ENCODE peak calls at places on chromosomes 5 and 9, in seven cellular contexts. E is SK-N-SH, N is GM12878, Y is H1, M is HCT116, P is HepG2, G is K562. A is an unnamed sample.

GRCh38 chr9:91328186-91328585 is 33.5 kb downstream of the AUH start:
- DNase-seq in M (no peak), P (no peak), N (no peak), Y (no peak), G (no peak), E (no peak), A (no peak)

GRCh38 chr5:17192191-17192590 is 25.2 kb upstream of the BASP1 start:
- DNase-seq in M (no peak), E (no peak), Y (no peak), P (no peak), G (no peak), N (no peak), A (no peak)

GRCh38 chr5:131171276-131171815 is 602 bp downstream of the LYRM7 start:
- DNase-seq in Y (no peak), G (no peak), P (peak), N (no peak), M (no peak), E (no peak), A (no peak)

GRCh38 chr5:181037365-181037861 is 2.7 kb upstream of the BTNL9 start:
- DNase-seq in M (peak), G (peak), N (no peak), Y (no peak), P (no peak), E (no peak), A (peak)

GRCh38 chr5:14915291-14915976 is 43.9 kb upstream of the ANKH start:
- DNase-seq in M (no peak), Y (no peak), N (no peak), E (no peak), G (no peak), P (peak), A (no peak)

GRCh38 chr5:141822134-141822533 is 56.1 kb downstream of the PCDH1 start:
- DNase-seq in Y (no peak), N (no peak), M (no peak), E (no peak), G (no peak), P (no peak), A (peak)

GRCh38 chr5:175548899-175549311 is 70.5 kb downstream of the SFXN1 start:
- DNase-seq in Y (no peak), G (no peak), P (no peak), N (no peak), E (no peak), M (no peak), A (no peak)

GRCh38 chr5:62606878-62607277 is 28.3 kb downstream of the LRRC70 start:
- DNase-seq in M (no peak), G (no peak), N (no peak), E (no peak), Y (no peak), P (no peak), A (no peak)

GRCh38 chr9:33125441-33125840 is 41.7 kb downstream of the B4GALT1 start:
- DNase-seq in G (no peak), M (no peak), N (no peak), P (no peak), Y (no peak), E (no peak), A (no peak)

GRCh38 chr9:129897263-129897662 is 62.0 kb downstream of the USP20 start:
- DNase-seq in N (no peak), G (no peak), P (no peak), Y (no peak), M (no peak), E (no peak), A (no peak)

GRCh38 chr5:142630927-142631539 is 54.9 kb downstream of the FGF1 start:
- DNase-seq in E (no peak), N (no peak), G (no peak), Y (no peak), M (no peak), P (no peak), A (no peak)

GRCh38 chr9:94826044-94826443 is 99.5 kb downstream of the AOPEP start:
- DNase-seq in N (no peak), M (no peak), G (no peak), P (no peak), E (no peak), Y (no peak), A (no peak)

GRCh38 chr5:131932235-131932634 is 13.2 kb downstream of the MEIKIN start:
- DNase-seq in N (no peak), Y (peak), E (no peak), M (no peak), P (no peak), G (no peak), A (no peak)

GRCh38 chr5:84821924-84822323 is 437.2 kb upstream of the EDIL3 start:
- DNase-seq in N (no peak), M (no peak), G (no peak), E (no peak), Y (no peak), P (no peak), A (no peak)

GRCh38 chr5:52481851-52482250 is 305.9 kb upstream of the ITGA1 start:
- DNase-seq in N (no peak), Y (no peak), G (no peak), M (no peak), P (no peak), E (no peak), A (no peak)

GRCh38 chr5:180817847-180818246 is 15.2 kb upstream of the MGAT1 start:
- DNase-seq in E (no peak), Y (no peak), M (no peak), N (no peak), P (no peak), G (no peak), A (no peak)

GRCh38 chr5:139389701-139390638 is at the start of gene MZB1:
- DNase-seq in M (no peak), G (no peak), N (peak), P (no peak), Y (no peak), E (no peak), A (no peak)

GRCh38 chr9:79764377-79764776 is 192.6 kb downstream of the TLE4 start:
- DNase-seq in Y (no peak), M (no peak), N (no peak), E (peak), P (no peak), G (no peak), A (peak)

GRCh38 chr9:22813520-22813919 is 366.9 kb downstream of the DMRTA1 start:
- DNase-seq in E (peak), N (no peak), M (no peak), G (no peak), Y (no peak), P (peak), A (peak)

GRCh38 chr9:35538361-35539234 is 48.7 kb downstream of the RUSC2 start:
- DNase-seq in M (no peak), Y (no peak), G (no peak), N (no peak), E (peak), P (no peak), A (no peak)

GRCh38 chr9:91714020-91714721 is 235.9 kb downstream of the ROR2 start:
- DNase-seq in N (no peak), G (peak), M (peak), Y (peak), P (no peak), E (peak), A (no peak)

GRCh38 chr5:41722359-41722950 is 147.8 kb downstream of the OXCT1 start:
- DNase-seq in P (no peak), G (no peak), N (no peak), Y (no peak), E (no peak), M (no peak), A (peak)
- TF ChIP-seq JUND in P (no peak), G (no peak), N (no peak), Y (no peak), E (no peak), M (no peak), A (no peak)

GRCh38 chr5:179486596-179487051 is 63.7 kb upstream of the RUFY1 start:
- DNase-seq in N (no peak), E (no peak), G (no peak), Y (no peak), M (no peak), P (no peak), A (no peak)
- TF ChIP-seq JUND in N (no peak), E (no peak), G (no peak), Y (no peak), M (no peak), P (no peak), A (no peak)

GRCh38 chr9:2872307-2872940 is 28.5 kb upstream of the PUM3 start:
- DNase-seq in N (no peak), M (peak), P (peak), E (peak), Y (no peak), G (no peak), A (peak)
- TF ChIP-seq JUND in N (no peak), M (no peak), P (no peak), E (no peak), Y (no peak), G (no peak), A (no peak)

GRCh38 chr5:7422262-7422661 is 26.3 kb downstream of the ADCY2 start:
- DNase-seq in N (no peak), M (no peak), G (no peak), E (no peak), P (no peak), Y (no peak), A (no peak)

GRCh38 chr5:7422719-7423118 is 26.8 kb downstream of the ADCY2 start:
- DNase-seq in Y (no peak), G (no peak), M (no peak), N (no peak), E (no peak), P (no peak), A (no peak)

GRCh38 chr5:7420506-7421280 is 24.8 kb downstream of the ADCY2 start:
- DNase-seq in E (no peak), G (no peak), M (no peak), P (no peak), Y (no peak), N (no peak), A (no peak)

GRCh38 chr5:7425830-7426229 is 29.9 kb downstream of the ADCY2 start:
- DNase-seq in P (no peak), M (no peak), E (no peak), N (no peak), G (no peak), Y (no peak), A (no peak)

GRCh38 chr5:7426284-7426683 is 30.3 kb downstream of the ADCY2 start:
- DNase-seq in E (no peak), M (no peak), G (no peak), Y (no peak), P (no peak), N (no peak), A (no peak)
- TF ChIP-seq JUND in E (no peak), M (no peak), G (no peak), Y (no peak), P (no peak), N (no peak), A (no peak)

DNA sequence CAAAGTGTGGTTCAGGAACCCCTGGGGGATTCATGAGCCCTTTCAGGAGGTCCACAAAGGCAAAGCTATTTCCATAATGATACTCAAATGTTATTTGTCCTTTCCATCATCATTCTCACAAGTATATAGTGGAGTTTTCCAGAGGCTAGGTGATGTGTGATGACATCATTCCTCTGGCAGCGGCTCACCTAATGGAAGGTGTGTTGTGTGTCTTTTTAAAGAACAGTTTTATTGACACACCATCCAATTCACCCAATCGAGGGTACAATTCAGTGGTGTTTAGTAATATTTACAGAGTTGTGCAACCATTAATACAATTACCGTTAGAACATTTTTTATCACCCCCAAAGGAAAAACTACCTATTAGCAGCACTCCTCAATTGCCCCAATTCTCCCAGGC is 9.7 kb downstream of the NANS start:
- DNase-seq in N (no peak), Y (no peak), E (no peak), P (no peak), M (no peak), G (no peak), A (no peak)
- TF ChIP-seq JUND in N (no peak), Y (no peak), E (no peak), P (no peak), M (no peak), G (no peak), A (no peak)

GRCh38 chr9:69922646-69923045 is 102.0 kb downstream of the CFAP95 start:
- DNase-seq in P (no peak), Y (no peak), E (no peak), N (no peak), M (no peak), G (no peak), A (no peak)

GRCh38 chr9:69919461-69920061 is 98.9 kb downstream of the CFAP95 start:
- DNase-seq in M (peak), N (no peak), Y (no peak), G (peak), E (peak), P (peak), A (peak)

GRCh38 chr9:69918317-69918716 is 97.7 kb downstream of the CFAP95 start:
- DNase-seq in G (no peak), N (no peak), Y (no peak), P (no peak), E (no peak), M (no peak), A (no peak)

GRCh38 chr9:69916950-69917349 is 96.3 kb downstream of the CFAP95 start:
- DNase-seq in Y (no peak), P (no peak), M (no peak), N (no peak), G (no peak), E (no peak), A (no peak)
- TF ChIP-seq JUND in Y (no peak), P (no peak), M (no peak), N (no peak), G (no peak), E (no peak), A (no peak)

A was measured in T47D.